ENCODE peak calls at places on chromosomes 6 and 20, in nine cellular contexts. W is hepatocyte; R is breast epithelium; P is fibroblast of the aortic adventitia; A is HFFc6; S is fibroblast of mammary gland; U is esophagus squamous epithelium; Z is CD4-positive, alpha-beta T cell; E is GM23338. X is an unnamed sample.

GRCh38 chr6:143290206-143290605 is 160.3 kb downstream of the ADAT2 start:
- DNase-seq in S (no peak), E (no peak), P (no peak), A (no peak), U (no peak), W (no peak), Z (no peak), R (no peak), X (no peak)

GRCh38 chr6:30688569-30688968 is 2.1 kb upstream of the PPP1R18 start:
- DNase-seq in S (no peak), U (no peak), A (no peak), P (no peak), Z (no peak), R (no peak), W (no peak), E (no peak), X (no peak)

GRCh38 chr20:5141615-5142014 is 14.8 kb downstream of the CDS2 start:
- DNase-seq in P (no peak), R (no peak), W (no peak), U (no peak), A (no peak), S (no peak), Z (no peak), E (no peak), X (no peak)

GRCh38 chr20:35269055-35269781 is 8.7 kb downstream of the MMP24OS start:
- DNase-seq in S (peak), E (peak), Z (no peak), R (peak), P (peak), A (peak), W (peak), U (no peak), X (peak)

GRCh38 chr6:158413028-158413427 is 100.8 kb downstream of the TULP4 start:
- DNase-seq in Z (no peak), W (no peak), E (no peak), R (no peak), A (no peak), U (no peak), P (no peak), S (no peak), X (no peak)

GRCh38 chr20:20593447-20594170 is 118.8 kb downstream of the RALGAPA2 start:
- DNase-seq in P (peak), U (no peak), S (peak), E (peak), W (peak), A (peak), R (no peak), Z (no peak), X (no peak)

GRCh38 chr6:165439928-165440554 is 130.6 kb upstream of the C6orf118 start:
- DNase-seq in U (no peak), Z (no peak), E (peak), W (peak), S (peak), P (peak), R (no peak), A (peak), X (no peak)

GRCh38 chr6:155026366-155027045 is 31.4 kb downstream of the TIAM2 start:
- DNase-seq in Z (no peak), U (no peak), W (peak), S (peak), E (no peak), A (peak), R (no peak), P (peak), X (no peak)

GRCh38 chr6:80366721-80367120 is 260.2 kb downstream of the BCKDHB start:
- DNase-seq in Z (no peak), U (no peak), W (peak), P (peak), R (no peak), S (peak), E (no peak), A (no peak), X (no peak)

GRCh38 chr6:1575213-1576041 is 34.3 kb upstream of the FOXC1 start:
- DNase-seq in W (no peak), Z (no peak), R (no peak), S (peak), E (no peak), P (peak), U (no peak), A (no peak), X (no peak)

GRCh38 chr6:26660096-26660425 is 515 bp upstream of the ZNF322 start:
- DNase-seq in U (no peak), P (peak), S (peak), Z (no peak), E (peak), R (no peak), A (peak), W (peak), X (no peak)

DNA sequence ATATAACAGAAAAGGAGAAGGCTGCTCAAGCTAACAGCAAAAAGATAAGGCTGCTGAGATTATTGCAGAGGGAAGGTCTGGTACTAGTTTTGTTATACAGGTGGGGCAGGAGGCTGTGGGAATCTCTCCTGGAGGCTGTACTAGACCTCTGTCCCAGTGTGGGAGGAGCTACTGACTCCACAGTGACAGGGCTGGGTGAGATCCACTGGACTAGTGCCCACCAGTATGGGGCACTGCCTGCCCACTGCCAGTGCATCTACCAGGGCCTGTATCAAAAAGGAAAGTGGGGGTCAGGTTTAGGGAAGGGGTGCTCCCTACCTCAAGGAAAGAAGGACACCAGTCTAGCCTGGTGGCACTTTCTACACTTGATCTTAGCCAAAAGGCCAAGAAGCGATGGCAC is 30.1 kb downstream of the GSTA2 start:
- DNase-seq in W (no peak), A (no peak), E (no peak), U (no peak), P (no peak), Z (no peak), S (no peak), R (no peak), X (no peak)
- TF ChIP-seq CTCF in W (no peak), A (no peak), E (no peak), U (no peak), P (no peak), Z (no peak), S (no peak), R (no peak), X (no peak)

DNA sequence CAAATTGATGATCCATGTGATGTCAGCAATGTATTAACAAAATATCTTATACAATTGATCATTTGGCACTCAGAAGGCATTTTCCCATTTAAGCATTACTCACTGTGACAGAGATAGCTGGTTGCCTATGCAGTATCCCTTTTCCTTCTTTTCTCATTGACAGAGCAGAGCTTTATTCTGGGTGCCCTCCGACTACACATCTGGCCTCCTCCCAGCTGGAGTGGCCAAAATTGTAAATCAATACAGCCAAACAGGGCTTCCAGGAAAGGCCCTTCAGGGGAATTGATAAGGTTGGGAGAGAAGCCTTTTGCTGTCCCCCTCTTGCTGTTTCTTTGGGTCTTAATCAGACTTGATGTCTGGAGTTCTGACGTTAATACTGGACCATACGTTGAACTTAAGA is 9.6 kb upstream of the BLOC1S5 start:
- DNase-seq in U (no peak), P (no peak), Z (no peak), S (no peak), R (no peak), W (no peak), A (no peak), E (no peak), X (no peak)
- TF ChIP-seq CTCF in U (no peak), P (no peak), Z (no peak), S (no peak), R (no peak), W (no peak), A (no peak), E (no peak), X (no peak)

GRCh38 chr20:57582432-57583288 is 21.8 kb downstream of the PCK1 start:
- DNase-seq in R (no peak), U (no peak), A (no peak), S (peak), P (peak), Z (no peak), E (peak), W (peak), X (no peak)
- TF ChIP-seq CTCF in R (no peak), U (no peak), A (peak), S (peak), P (peak), Z (no peak), E (peak), W (peak), X (no peak)

GRCh38 chr20:46939031-46939430 is 44.4 kb downstream of the EYA2 start:
- DNase-seq in E (peak), R (no peak), P (no peak), Z (no peak), A (peak), W (no peak), S (peak), U (no peak), X (no peak)
- TF ChIP-seq CTCF in E (peak), R (no peak), P (peak), Z (no peak), A (peak), W (no peak), S (peak), U (no peak), X (no peak)

DNA sequence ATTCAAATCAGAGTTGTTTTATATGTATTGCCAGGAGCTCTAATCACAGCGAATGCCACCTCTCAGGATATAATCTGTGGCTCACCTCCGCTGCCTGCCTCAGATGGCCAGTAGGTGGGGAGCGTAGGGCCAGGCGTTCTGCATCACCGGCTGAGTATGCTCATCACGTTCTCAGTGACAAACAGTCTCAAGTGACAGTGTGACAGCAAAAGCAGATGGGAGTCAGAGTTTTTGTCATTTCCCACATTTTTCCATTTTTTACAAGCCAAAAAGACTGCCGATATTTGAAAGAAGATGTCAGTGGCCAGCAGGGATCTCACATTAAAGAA is 208.7 kb downstream of the ALDH8A1 start:
- DNase-seq in E (peak), Z (no peak), A (no peak), R (no peak), S (no peak), U (no peak), P (no peak), W (no peak), X (no peak)
- TF ChIP-seq CTCF in E (peak), Z (no peak), A (peak), R (no peak), S (no peak), U (no peak), P (no peak), W (no peak), X (no peak)

DNA sequence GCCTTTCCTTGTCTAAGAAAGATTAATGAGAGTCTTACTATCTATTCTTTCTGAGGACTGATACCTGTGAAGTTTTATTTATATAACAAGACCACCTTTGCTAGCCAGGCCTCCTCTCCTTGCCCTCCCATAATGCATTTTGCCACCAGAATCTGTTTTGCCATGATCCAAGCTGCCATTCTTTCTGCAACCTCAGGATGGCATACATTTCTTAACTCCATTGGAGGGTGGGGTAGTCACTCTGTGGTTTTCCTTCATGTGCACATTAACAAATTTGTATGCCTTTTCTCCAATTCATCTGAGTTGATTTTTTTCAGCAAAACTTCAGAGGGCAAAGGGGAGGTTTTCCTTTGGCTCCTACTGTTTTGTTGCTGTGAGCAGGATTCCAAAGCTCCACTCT is 26.4 kb upstream of the ENPP4 start:
- DNase-seq in S (peak), R (no peak), P (no peak), E (peak), A (no peak), W (no peak), U (no peak), Z (no peak), X (no peak)
- TF ChIP-seq CTCF in S (peak), R (no peak), P (no peak), E (no peak), A (no peak), W (no peak), U (no peak), Z (no peak), X (no peak)

GRCh38 chr6:3294921-3295871 is 36.4 kb downstream of the PSMG4 start:
- DNase-seq in W (peak), E (peak), Z (peak), P (no peak), R (peak), S (no peak), U (no peak), A (no peak), X (no peak)
- TF ChIP-seq CTCF in W (peak), E (peak), Z (no peak), P (peak), R (no peak), S (no peak), U (no peak), A (no peak), X (no peak)

DNA sequence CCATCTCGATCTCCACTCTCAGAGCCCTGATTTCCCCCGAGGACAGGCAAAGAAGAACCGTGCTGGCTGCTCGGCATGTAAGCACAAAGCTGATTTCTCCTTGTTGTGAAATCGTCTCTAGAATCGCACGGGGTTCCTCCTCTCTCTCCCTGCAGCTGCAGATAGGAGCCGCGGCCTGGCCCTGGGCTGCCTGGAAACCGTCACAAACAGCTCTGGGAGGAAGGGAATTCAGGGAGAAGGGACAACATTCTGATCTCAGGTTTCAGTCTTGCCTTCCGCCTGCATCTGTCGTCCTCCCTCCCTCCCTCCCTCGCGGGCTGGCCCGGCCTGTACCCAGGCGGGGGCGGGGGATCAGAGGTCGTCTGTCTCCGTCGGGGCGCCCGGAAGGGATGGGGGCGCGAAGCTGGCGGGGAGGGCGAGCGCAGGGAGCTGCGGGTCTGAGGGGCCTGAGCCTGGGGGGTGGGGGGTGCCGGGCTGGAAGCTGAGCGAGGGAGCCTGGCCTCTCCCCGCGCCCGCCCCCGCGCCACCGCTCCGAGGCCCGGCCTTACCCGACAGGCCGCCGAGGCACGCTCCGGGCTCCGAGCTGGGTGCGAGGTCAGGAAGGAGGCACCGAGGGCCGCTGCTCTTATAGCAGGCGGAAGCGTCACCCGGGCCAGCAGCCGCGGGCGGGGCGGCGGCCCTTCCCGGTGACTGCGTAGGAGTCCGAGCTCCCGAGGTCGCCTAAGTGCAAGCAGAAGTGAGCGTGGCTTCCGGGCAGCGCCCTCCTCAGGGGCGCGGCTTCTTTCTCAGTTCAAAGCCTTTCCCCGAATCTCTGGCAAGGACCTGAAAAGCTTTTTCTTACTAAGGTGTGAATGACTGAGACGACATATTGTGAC is at the start of gene SERPINB1:
- DNase-seq in U (peak), W (peak), Z (peak), E (peak), A (peak), S (peak), P (peak), R (peak), X (peak)
- TF ChIP-seq CTCF in U (no peak), W (peak), Z (no peak), E (no peak), A (peak), S (no peak), P (no peak), R (no peak), X (no peak)